ENCODE peak calls at places on chromosomes 12 and 14, in seven cellular contexts. B is AG09319; A is NCI-H2029 treated with DMSO at 0.1 percent for 48 hours; W is left kidney; C is stimulated activated CD4-positive, alpha-beta T cell treated with anti-CD3 and anti-CD28 coated beads, Interleukin-2, amount 100 ng/mL, for 24 hours; M is stomach; N is AG08396. E is an unnamed sample.

GRCh38 chr14:104431351-104431928 is 148.1 kb upstream of the C14orf180 start:
- DNase-seq in W (no peak), N (no peak), B (no peak), M (no peak), A (no peak), C (no peak), E (no peak)

GRCh38 chr14:89845346-89845745 is 109.2 kb downstream of the EFCAB11 start:
- DNase-seq in N (peak; percentile 72), C (no peak), B (no peak), A (no peak), M (no peak), W (peak; percentile 12), E (peak; percentile 57)

GRCh38 chr14:102776761-102777710 is at the start of gene TRAF3:
- DNase-seq in W (peak; percentile 84), N (peak; percentile 92), A (no peak), C (peak; percentile 85), M (peak; percentile 70), B (no peak), E (peak; percentile 93)

GRCh38 chr12:57614948-57615500 is 3.8 kb downstream of the ARHGEF25 start:
- DNase-seq in B (no peak), M (no peak), N (no peak), W (no peak), C (no peak), A (no peak), E (no peak)

GRCh38 chr14:36553650-36554260 is 28.7 kb downstream of the NKX2-8 start:
- DNase-seq in B (peak; percentile 43), N (peak; percentile 53), C (no peak), A (peak; percentile 58), W (peak; percentile 75), M (no peak), E (peak; percentile 74)

GRCh38 chr12:125271850-125272249 is 206.6 kb downstream of the AACS start:
- DNase-seq in W (no peak), M (no peak), B (no peak), A (no peak), N (no peak), C (no peak), E (no peak)

GRCh38 chr12:102528111-102528510 is 47.7 kb upstream of the IGF1 start:
- DNase-seq in W (no peak), N (no peak), C (no peak), B (no peak), M (no peak), A (no peak), E (peak; percentile 33)

GRCh38 chr14:89256273-89256672 is 160.8 kb downstream of the FOXN3 start:
- DNase-seq in A (no peak), M (no peak), B (no peak), C (no peak), W (no peak), N (no peak), E (no peak)

GRCh38 chr14:28778718-28779117 is 12.1 kb downstream of the FOXG1 start:
- DNase-seq in C (no peak), M (no peak), W (peak; percentile 9), N (no peak), A (no peak), B (no peak), E (no peak)

GRCh38 chr14:61461808-61462275 is 140.5 kb downstream of the PRKCH start:
- DNase-seq in C (peak; percentile 17), W (peak; percentile 87), M (no peak), N (peak; percentile 45), A (peak; percentile 98), B (peak; percentile 34), E (peak; percentile 72)

GRCh38 chr14:63493246-63493645 is 49.9 kb downstream of the PPP2R5E start:
- DNase-seq in B (no peak), N (no peak), M (no peak), W (peak; percentile 41), C (no peak), A (no peak), E (no peak)

GRCh38 chr12:127898616-127899015 is 368.4 kb upstream of the TMEM132C start:
- DNase-seq in A (no peak), C (no peak), M (no peak), N (no peak), B (no peak), W (no peak), E (no peak)

GRCh38 chr12:10169094-10169493 is 2.8 kb downstream of the OLR1 start:
- DNase-seq in N (no peak), C (no peak), B (no peak), M (no peak), W (no peak), A (no peak), E (no peak)